ENCODE peak calls at places on chromosomes 16 and 17, in six cellular contexts. N, J, Z, M, E and T are unnamed samples.

GRCh38 chr17:44219126-44219635 is 294 bp downstream of the UBTF start:
- DNase-seq in N (peak; percentile 67), Z (peak; percentile 62), E (no peak), M (peak; percentile 88), J (peak; percentile 64), T (no peak)

GRCh38 chr17:28372203-28372944 is 880 bp downstream of the SARM1 start:
- DNase-seq in M (peak; percentile 65), N (peak; percentile 28), J (no peak), E (no peak), Z (no peak), T (no peak)

GRCh38 chr17:75181608-75182318 is 996 bp downstream of the SUMO2 start:
- DNase-seq in N (peak; percentile 15), M (peak; percentile 64), E (no peak), J (peak; percentile 64), Z (no peak), T (no peak)

GRCh38 chr17:68199837-68200688 is 47.8 kb upstream of the AMZ2 start:
- DNase-seq in E (no peak), Z (no peak), M (no peak), J (peak; percentile 23), N (no peak), T (no peak)

GRCh38 chr16:60922920-60923319 is 1113.3 kb downstream of the CDH8 start:
- DNase-seq in E (no peak), N (no peak), M (no peak), Z (no peak), J (no peak), T (no peak)

GRCh38 chr16:88306860-88307545 is 75.8 kb upstream of the ZNF469 start:
- DNase-seq in N (peak; percentile 93), Z (no peak), E (no peak), M (no peak), J (no peak), T (peak; percentile 94)

GRCh38 chr16:31785126-31785525 is 88.5 kb upstream of the ZNF267 start:
- DNase-seq in M (no peak), Z (no peak), N (no peak), J (no peak), E (no peak), T (no peak)

GRCh38 chr17:67824735-67825626 is at the start of gene BPTF:
- DNase-seq in E (peak; percentile 70), Z (peak; percentile 91), N (peak; percentile 88), J (peak; percentile 93), M (peak; percentile 97), T (peak; percentile 19)

GRCh38 chr17:40203131-40203530 is 16.0 kb upstream of the WIPF2 start:
- DNase-seq in E (no peak), J (no peak), M (no peak), Z (no peak), N (no peak), T (no peak)

GRCh38 chr17:62105861-62106260 is 40.8 kb upstream of the MED13 start:
- DNase-seq in E (no peak), J (no peak), M (no peak), Z (no peak), N (no peak), T (no peak)

GRCh38 chr17:59342681-59343127 is 11.2 kb downstream of the YPEL2 start:
- DNase-seq in E (no peak), J (no peak), M (no peak), N (no peak), Z (no peak), T (no peak)

GRCh38 chr17:74192950-74193781 is 10.3 kb upstream of the RPL38 start:
- DNase-seq in J (no peak), M (peak; percentile 81), Z (no peak), E (no peak), N (peak; percentile 71), T (no peak)

GRCh38 chr17:17538417-17539391 is 42.5 kb upstream of the RASD1 start:
- DNase-seq in J (peak; percentile 82), N (peak; percentile 6), E (no peak), Z (peak; percentile 51), M (no peak), T (no peak)

GRCh38 chr16:11355862-11356261 is 10.6 kb downstream of the RMI2 start:
- DNase-seq in Z (no peak), J (no peak), E (no peak), N (no peak), M (peak; percentile 6), T (no peak)

GRCh38 chr16:11156401-11156800 is 99.6 kb downstream of the SOCS1 start:
- DNase-seq in N (no peak), E (no peak), Z (no peak), J (no peak), M (no peak), T (no peak)

GRCh38 chr17:78697122-78697845 is 84.8 kb downstream of the CYTH1 start:
- DNase-seq in N (peak; percentile 17), E (no peak), J (no peak), M (no peak), Z (no peak), T (no peak)

GRCh38 chr17:13544292-13544691 is 57.4 kb downstream of the HS3ST3A1 start:
- DNase-seq in N (peak; percentile 99), E (peak; percentile 9), J (no peak), M (peak; percentile 64), Z (peak; percentile 59), T (peak; percentile 81)

GRCh38 chr17:27520571-27521185 is 64.4 kb downstream of the KSR1 start:
- DNase-seq in E (no peak), M (no peak), J (no peak), N (no peak), Z (no peak), T (no peak)

GRCh38 chr16:25692307-25692706 is 548 bp downstream of the HS3ST4 start:
- DNase-seq in E (no peak), M (no peak), Z (no peak), J (no peak), N (no peak), T (no peak)

GRCh38 chr17:65729207-65729606 is 167.8 kb upstream of the AXIN2 start:
- DNase-seq in E (no peak), Z (no peak), M (no peak), N (no peak), J (no peak), T (no peak)

GRCh38 chr16:6193718-6194117 is 1096.1 kb upstream of the EEF2KMT start:
- DNase-seq in Z (no peak), N (no peak), M (no peak), J (peak; percentile 49), E (peak; percentile 77), T (no peak)

GRCh38 chr17:45353047-45353446 is 36.2 kb upstream of the MAP3K14 start:
- DNase-seq in M (peak; percentile 37), Z (no peak), E (no peak), N (no peak), J (no peak), T (no peak)

GRCh38 chr16:88747588-88748301 is 37.3 kb downstream of the PIEZO1 start:
- DNase-seq in M (no peak), J (peak; percentile 81), E (peak; percentile 46), N (no peak), Z (no peak), T (no peak)

GRCh38 chr17:32265192-32265895 is at the start of gene RHBDL3:
- DNase-seq in Z (no peak), E (no peak), J (peak; percentile 24), M (no peak), N (no peak), T (no peak)

GRCh38 chr17:2710804-2711607 is 558 bp downstream of the CLUH start:
- DNase-seq in N (no peak), E (no peak), Z (peak; percentile 48), J (peak; percentile 51), M (peak; percentile 79), T (no peak)

GRCh38 chr16:78133919-78134318 is 34.5 kb downstream of the WWOX start:
- DNase-seq in Z (no peak), M (no peak), N (no peak), E (no peak), J (no peak), T (no peak)

GRCh38 chr17:82679586-82680465 is 18.7 kb downstream of the RAB40B start:
- DNase-seq in M (no peak), N (no peak), J (peak; percentile 72), Z (no peak), E (no peak), T (no peak)

DNA sequence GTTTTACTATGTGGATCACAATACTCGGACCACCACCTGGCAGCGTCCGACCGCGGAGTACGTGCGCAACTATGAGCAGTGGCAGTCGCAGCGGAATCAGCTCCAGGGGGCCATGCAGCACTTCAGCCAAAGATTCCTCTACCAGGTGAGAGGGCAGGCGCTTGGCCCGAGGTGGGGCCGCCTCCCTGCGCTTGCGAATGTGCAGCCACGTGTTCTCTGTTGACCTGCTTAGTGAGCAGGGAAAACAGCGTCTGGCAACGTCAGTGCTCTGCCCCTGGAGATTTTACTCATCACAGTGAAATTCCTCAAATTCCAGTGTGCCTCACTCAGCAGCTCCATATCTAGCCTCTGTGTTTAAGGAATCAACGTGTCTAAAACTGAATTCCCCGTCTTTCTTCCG is 33.4 kb upstream of the CLEC18A start:
- DNase-seq in M (no peak), J (no peak), E (peak; percentile 46), Z (no peak), N (peak; percentile 94), T (peak; percentile 79)
- H3K4me3 ChIP-seq in M (no peak overlapping the region), J (no peak overlapping the region), E (no peak overlapping the region), Z (no peak overlapping the region), N (no peak overlapping the region), T (peak overlapping the region; percentile 28)

GRCh38 chr16:67204076-67204475 is 5.1 kb downstream of the ELMO3 start:
- DNase-seq in J (no peak), E (no peak), Z (no peak), N (no peak), M (no peak), T (no peak)

GRCh38 chr16:67201411-67202345 is 2.7 kb downstream of the ELMO3 start:
- DNase-seq in Z (no peak), N (no peak), E (no peak), M (no peak), J (no peak), T (no peak)

GRCh38 chr16:67202956-67203493 is 4.1 kb downstream of the ELMO3 start:
- DNase-seq in N (no peak), Z (no peak), E (no peak), J (no peak), M (no peak), T (no peak)

GRCh38 chr16:67200491-67200890 is 1.6 kb downstream of the ELMO3 start:
- DNase-seq in J (no peak), Z (no peak), E (no peak), M (no peak), N (no peak), T (no peak)

GRCh38 chr16:67202426-67202825 is 3.5 kb downstream of the ELMO3 start:
- DNase-seq in N (no peak), M (no peak), Z (no peak), J (no peak), E (no peak), T (no peak)
- H3K36me3 ChIP-seq in N (peaks cover 36% of the 10 kb centered on the region), M (peaks cover 41% of the 10 kb centered on the region), Z (peaks cover 48% of the 10 kb centered on the region), J (peaks cover 17% of the 10 kb centered on the region), E (peaks cover 4% of the 10 kb centered on the region), T (peaks cover 23% of the 10 kb centered on the region)

DNA sequence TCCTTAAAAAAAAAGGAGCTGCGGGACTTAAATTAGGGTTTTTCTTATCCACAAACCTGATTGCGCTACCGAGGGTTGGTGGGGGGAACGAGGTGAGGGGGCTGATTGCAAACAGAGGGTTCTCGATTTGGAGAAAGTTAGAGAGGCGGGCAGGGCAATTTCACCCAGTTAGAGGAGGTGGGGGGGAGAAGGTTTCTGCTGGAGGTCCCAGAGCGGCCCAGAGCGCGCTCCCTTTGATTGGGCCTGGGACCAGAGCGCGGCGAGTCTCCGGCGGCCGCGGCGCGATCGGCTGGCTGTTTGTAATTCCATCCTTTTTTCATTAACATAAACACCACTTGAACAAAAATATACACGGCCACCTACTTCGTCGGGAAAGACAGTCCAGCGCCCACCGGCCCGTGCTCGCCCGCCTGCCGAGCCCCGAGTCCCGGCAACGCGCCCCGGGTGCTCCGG is 13.4 kb upstream of the FOXF1 start:
- DNase-seq in M (no peak), E (no peak), Z (no peak), J (no peak), N (no peak), T (no peak)
- H3K4me3 ChIP-seq in M (peak overlapping the region; percentile 35), E (peak overlapping the region; percentile 32), Z (peak overlapping the region; percentile 30), J (no peak overlapping the region), N (peak overlapping the region; percentile 29), T (no peak overlapping the region)

GRCh38 chr16:46898006-46898405 is 13.8 kb downstream of the GPT2 start:
- DNase-seq in N (no peak), M (no peak), Z (no peak), E (no peak), J (no peak), T (no peak)
- H3K36me3 ChIP-seq in N (peaks cover 1% of the 10 kb centered on the region), M (no peaks in the 10 kb centered on the region), Z (peaks cover 5% of the 10 kb centered on the region), E (peaks cover 36% of the 10 kb centered on the region), J (no peaks in the 10 kb centered on the region), T (peaks cover 29% of the 10 kb centered on the region)